ENCODE peak calls at places on chromosomes 13 and 19, in eight cellular contexts. W is esophagus squamous epithelium, D is cardiac muscle cell, T is PC-3, Z is body of pancreas, Q is right lobe of liver, J is left lung, V is neural progenitor cell. G is an unnamed sample.

GRCh38 chr19:13298565-13299481 is 148.6 kb downstream of the IER2 start:
- DNase-seq in W (no peak), Z (no peak), D (peak; percentile 20), V (no peak), T (no peak), J (no peak), Q (no peak), G (no peak)

GRCh38 chr19:39128511-39129079 is 3.0 kb downstream of the PAK4 start:
- DNase-seq in V (no peak), D (no peak), W (no peak), Z (no peak), T (no peak), Q (no peak), J (no peak), G (no peak)

GRCh38 chr13:111908981-111909380 is 158.0 kb upstream of the SOX1 start:
- DNase-seq in J (no peak), Q (no peak), V (no peak), D (no peak), T (no peak), Z (no peak), W (no peak), G (no peak)

GRCh38 chr13:44093607-44094583 is 214.2 kb downstream of the LACC1 start:
- DNase-seq in J (no peak), Z (no peak), V (no peak), D (peak; percentile 6), Q (no peak), T (no peak), W (no peak), G (no peak)

GRCh38 chr13:49652691-49653305 is 24.5 kb downstream of the ARL11 start:
- DNase-seq in J (no peak), Q (no peak), Z (peak; percentile 43), T (peak; percentile 63), W (no peak), V (peak; percentile 71), D (peak; percentile 39), G (no peak)

GRCh38 chr19:7366701-7367420 is 18.1 kb downstream of the ARHGEF18 start:
- DNase-seq in J (no peak), V (peak; percentile 23), T (peak; percentile 90), D (peak; percentile 59), Q (no peak), W (no peak), Z (no peak), G (peak; percentile 32)

GRCh38 chr13:94660695-94661324 is 51.5 kb downstream of the SOX21 start:
- DNase-seq in Q (no peak), T (peak; percentile 51), Z (peak; percentile 12), V (peak; percentile 47), W (no peak), D (peak; percentile 27), J (no peak), G (no peak)

GRCh38 chr19:13401388-13401787 is 104.9 kb downstream of the CACNA1A start:
- DNase-seq in V (no peak), Q (no peak), J (no peak), Z (no peak), T (peak; percentile 61), W (no peak), D (peak; percentile 70), G (no peak)

GRCh38 chr13:48859168-48860105 is 116.3 kb upstream of the FNDC3A start:
- DNase-seq in D (no peak), V (no peak), T (no peak), Q (no peak), Z (no peak), W (no peak), J (no peak), G (no peak)

GRCh38 chr13:107057028-107057427 is 489.1 kb upstream of the ARGLU1 start:
- DNase-seq in W (no peak), V (no peak), Q (no peak), J (no peak), D (no peak), Z (no peak), T (no peak), G (no peak)

GRCh38 chr19:34644991-34645461 is 31.9 kb downstream of the SCGB2B2 start:
- DNase-seq in J (no peak), D (no peak), Q (no peak), Z (peak; percentile 48), V (no peak), T (no peak), W (no peak), G (no peak)

GRCh38 chr19:1295169-1296012 is 9.7 kb downstream of the EFNA2 start:
- DNase-seq in D (peak; percentile 26), J (no peak), T (no peak), Z (peak; percentile 16), V (peak; percentile 39), Q (no peak), W (no peak), G (no peak)

GRCh38 chr13:91868351-91868750 is 469.9 kb downstream of the GPC5 start:
- DNase-seq in J (no peak), Z (no peak), Q (no peak), D (no peak), W (no peak), T (no peak), V (no peak), G (no peak)

GRCh38 chr19:6060600-6061391 is 49.5 kb downstream of the RFX2 start:
- DNase-seq in W (no peak), Z (no peak), V (peak; percentile 16), J (no peak), D (no peak), T (peak; percentile 59), Q (no peak), G (peak; percentile 39)

GRCh38 chr13:47287291-47287751 is 390.5 kb upstream of the HTR2A start:
- DNase-seq in D (no peak), V (no peak), J (no peak), T (peak; percentile 78), Z (no peak), W (no peak), Q (no peak), G (no peak)

GRCh38 chr19:51365211-51366049 is 758 bp downstream of the ETFB start:
- DNase-seq in D (peak; percentile 64), Z (peak; percentile 50), Q (peak; percentile 57), W (no peak), V (no peak), T (peak; percentile 60), J (no peak), G (peak; percentile 28)

GRCh38 chr13:37403776-37404497 is 194.6 kb downstream of the POSTN start:
- DNase-seq in Q (no peak), W (no peak), D (peak; percentile 81), J (no peak), T (no peak), V (no peak), Z (no peak), G (no peak)

GRCh38 chr19:40341601-40342482 is 6.4 kb downstream of the C19orf47 start:
- DNase-seq in W (no peak), J (peak; percentile 43), Z (no peak), D (no peak), Q (no peak), V (no peak), T (no peak), G (no peak)

GRCh38 chr13:100633461-100633860 is 41.1 kb downstream of the TMTC4 start:
- DNase-seq in J (no peak), D (peak; percentile 60), T (peak; percentile 88), Q (no peak), Z (no peak), W (no peak), V (no peak), G (no peak)

GRCh38 chr19:15640904-15641597 is 354 bp downstream of the CYP4F3 start:
- DNase-seq in Q (peak; percentile 71), J (no peak), W (no peak), D (no peak), Z (no peak), V (no peak), T (no peak), G (no peak)

GRCh38 chr19:15642807-15643206 is 2.1 kb downstream of the CYP4F3 start:
- DNase-seq in Q (no peak), D (no peak), V (no peak), Z (no peak), W (no peak), J (no peak), T (no peak), G (no peak)

GRCh38 chr19:15643387-15643786 is 2.7 kb downstream of the CYP4F3 start:
- DNase-seq in Q (no peak), D (no peak), Z (no peak), V (no peak), J (no peak), T (no peak), W (no peak), G (no peak)

GRCh38 chr19:15640294-15640903 is at the start of gene CYP4F3:
- DNase-seq in Q (peak; percentile 94), D (peak; percentile 6), T (peak; percentile 87), W (no peak), Z (peak; percentile 61), V (no peak), J (peak; percentile 76), G (no peak)

GRCh38 chr19:15641901-15642491 is 1.3 kb downstream of the CYP4F3 start:
- DNase-seq in Z (no peak), T (no peak), W (peak; percentile 7), D (no peak), J (no peak), V (no peak), Q (no peak), G (no peak)
- H3K27ac ChIP-seq in Z (no peak overlapping the region), T (no peak overlapping the region), W (peak overlapping the region; percentile 93), D (no peak overlapping the region), J (no peak overlapping the region), V (no peak overlapping the region), Q (peak overlapping the region; percentile 94), G (no peak overlapping the region)

DNA sequence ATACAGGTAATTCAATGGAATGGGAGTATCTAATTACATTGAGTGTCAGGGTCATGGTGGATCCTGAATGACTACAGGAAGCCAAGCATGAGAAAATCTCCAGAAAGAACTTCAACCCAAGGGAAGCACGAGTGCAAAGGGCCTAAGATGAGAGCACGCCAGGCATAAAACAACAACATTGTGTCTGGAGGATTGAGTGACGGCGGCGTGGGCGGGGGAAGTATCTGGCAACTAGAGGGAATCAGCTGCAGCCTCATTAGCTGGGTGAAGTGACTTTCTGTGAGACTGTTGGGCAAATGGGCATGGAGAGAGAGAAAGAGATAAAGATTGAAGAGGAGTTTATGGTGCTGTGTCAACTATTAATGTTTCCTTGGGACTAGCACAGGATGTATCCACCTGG is 194.3 kb downstream of the GPC6 start:
- DNase-seq in Z (no peak), J (no peak), D (no peak), Q (no peak), T (no peak), W (no peak), V (no peak), G (no peak)
- H3K4me1 ChIP-seq in Z (no peaks in the 10 kb centered on the region), J (no peaks in the 10 kb centered on the region), D (no peaks in the 10 kb centered on the region), Q (no peaks in the 10 kb centered on the region), T (no peaks in the 10 kb centered on the region), W (no peaks in the 10 kb centered on the region), V (peaks cover 6% of the 10 kb centered on the region), G (no peaks in the 10 kb centered on the region)

DNA sequence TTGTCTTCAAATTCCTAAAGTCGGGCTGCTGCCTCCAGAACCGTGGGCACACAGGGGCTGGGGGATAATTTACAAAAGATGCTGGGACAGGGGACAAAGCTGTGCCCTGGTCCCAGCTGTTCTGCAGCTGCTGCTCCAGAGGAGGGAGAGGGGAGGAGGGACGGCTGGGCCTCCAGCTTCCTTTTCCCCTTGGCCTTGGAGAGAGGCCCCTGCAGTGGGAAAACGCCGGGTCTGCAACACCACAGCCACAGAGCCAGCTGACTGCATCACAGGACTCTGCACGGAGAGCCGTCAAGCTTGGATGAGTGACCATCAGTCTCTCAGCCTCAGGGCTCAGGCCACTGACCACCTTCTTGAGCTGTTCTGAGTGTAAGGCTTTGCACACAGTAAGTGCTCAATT is 6.1 kb downstream of the DOCK6 start:
- DNase-seq in J (no peak), W (no peak), Z (peak; percentile 19), D (peak; percentile 45), V (no peak), T (no peak), Q (no peak), G (no peak)
- H3K27ac ChIP-seq in J (no peak overlapping the region), W (peak overlapping the region; percentile 5), Z (no peak overlapping the region), D (no peak overlapping the region), V (no peak overlapping the region), T (no peak overlapping the region), Q (no peak overlapping the region), G (no peak overlapping the region)

GRCh38 chr19:4981681-4981958 is 12.7 kb downstream of the KDM4B start:
- DNase-seq in Z (no peak), V (no peak), W (no peak), Q (no peak), D (no peak), T (no peak), J (no peak), G (no peak)
- H3K4me1 ChIP-seq in Z (peaks cover 52% of the 10 kb centered on the region), V (peaks cover 29% of the 10 kb centered on the region), W (peaks cover 79% of the 10 kb centered on the region), Q (peaks cover 20% of the 10 kb centered on the region), D (peaks cover 41% of the 10 kb centered on the region), T (peaks cover 11% of the 10 kb centered on the region), J (peaks cover 65% of the 10 kb centered on the region), G (no peaks in the 10 kb centered on the region)

G was measured in CD4-positive, alpha-beta memory T cell.